ENCODE peak calls at places on chromosomes 1 and 21, in five cellular contexts. U is SW480; T is A549; S is activated CD4-positive, alpha-beta memory T cell treated with anti-CD3 and anti-CD28 coated beads, Interleukin-2, amount 10 ng/mL, durations not matched to agents 7 days and 5 days; H is T-cell. F is an unnamed sample.

GRCh38 chr1:32984090-32984828 is 19.6 kb upstream of the RNF19B start:
- DNase-seq in H (no peak), S (peak), U (no peak), T (no peak), F (no peak)

GRCh38 chr1:181433931-181434330 is 49.4 kb upstream of the CACNA1E start:
- DNase-seq in S (no peak), H (no peak), T (no peak), U (no peak), F (no peak)

GRCh38 chr21:45583831-45584509 is 41.7 kb upstream of the SLC19A1 start:
- DNase-seq in H (no peak), U (no peak), S (no peak), T (no peak), F (no peak)

GRCh38 chr1:168920456-168921094 is 185.9 kb upstream of the ATP1B1 start:
- DNase-seq in T (peak), U (peak), H (no peak), S (no peak), F (no peak)

GRCh38 chr21:29105218-29105617 is 25.2 kb upstream of the MAP3K7CL start:
- DNase-seq in H (no peak), U (no peak), S (no peak), T (no peak), F (no peak)

GRCh38 chr1:59976194-59977074 is 49.9 kb upstream of the CYP2J2 start:
- DNase-seq in S (peak), U (peak), T (peak), H (peak), F (peak)

GRCh38 chr1:85148524-85149250 is 52.1 kb downstream of the SYDE2 start:
- DNase-seq in U (no peak), T (no peak), S (peak), H (no peak), F (no peak)

GRCh38 chr1:230393722-230394121 is 32.4 kb downstream of the PGBD5 start:
- DNase-seq in U (no peak), T (no peak), S (no peak), H (no peak), F (no peak)

GRCh38 chr21:42091899-42092508 is 20.9 kb downstream of the UMODL1 start:
- DNase-seq in U (no peak), H (no peak), T (no peak), S (no peak), F (no peak)

GRCh38 chr1:155064109-155064812 is 721 bp downstream of the EFNA4 start:
- DNase-seq in S (no peak), T (no peak), U (peak), H (no peak), F (no peak)

GRCh38 chr1:228706305-228706704 is 29.0 kb upstream of the RHOU start:
- DNase-seq in T (no peak), H (no peak), S (no peak), U (no peak), F (no peak)

GRCh38 chr1:244839656-244840055 is 4.2 kb downstream of the COX20 start:
- DNase-seq in U (no peak), H (no peak), T (no peak), S (no peak), F (no peak)